ENCODE peak calls at places on chromosomes 4 and X, in six cellular contexts. F is CD8-positive, alpha-beta memory T cell; A is substantia nigra; J is Panc1; B is cardiac muscle cell; R is caudate nucleus. Q is an unnamed sample.

GRCh38 chrX:1535241-1536041 is 1.5 kb downstream of the P2RY8 start:
- DNase-seq in B (no peak), J (no peak), A (no peak), R (no peak), F (peak; percentile 48), Q (no peak)

GRCh38 chrX:13101439-13102139 is 57.2 kb upstream of the FAM9C start:
- DNase-seq in F (no peak), B (peak; percentile 84), R (no peak), A (no peak), J (peak; percentile 66), Q (no peak)

GRCh38 chr4:30912098-30912719 is 192.0 kb downstream of the PCDH7 start:
- DNase-seq in B (no peak), F (no peak), A (no peak), R (no peak), J (no peak), Q (no peak)

GRCh38 chr4:112060212-112060611 is 85.0 kb upstream of the FAM241A start:
- DNase-seq in F (no peak), B (peak; percentile 38), J (peak; percentile 17), A (no peak), R (no peak), Q (no peak)

GRCh38 chrX:2483398-2483797 is 17.4 kb downstream of the DHRSX start:
- DNase-seq in R (no peak), F (no peak), J (no peak), A (no peak), B (no peak), Q (no peak)

GRCh38 chrX:37472836-37473235 is 98.6 kb upstream of the LANCL3 start:
- DNase-seq in F (no peak), A (no peak), R (no peak), J (no peak), B (no peak), Q (no peak)

GRCh38 chr4:98728433-98728832 is 70.0 kb upstream of the TSPAN5 start:
- DNase-seq in A (no peak), J (no peak), B (peak; percentile 84), F (no peak), R (no peak), Q (no peak)

GRCh38 chr4:186912606-186913005 is 188.9 kb upstream of the FAT1 start:
- DNase-seq in A (no peak), F (no peak), R (no peak), J (no peak), B (no peak), Q (no peak)

GRCh38 chr4:3368841-3369760 is 72.7 kb upstream of the HGFAC start:
- DNase-seq in F (peak; percentile 14), R (no peak), J (no peak), A (no peak), B (peak; percentile 36), Q (no peak)

GRCh38 chr4:58514299-58514698 is 1404.1 kb upstream of the IGFBP7 start:
- DNase-seq in B (no peak), J (no peak), A (no peak), F (no peak), R (no peak), Q (no peak)

GRCh38 chr4:102022343-102022742 is 231.8 kb downstream of the BANK1 start:
- DNase-seq in R (no peak), F (no peak), B (no peak), A (no peak), J (no peak), Q (no peak)

GRCh38 chr4:832108-832507 is 6.2 kb upstream of the CPLX1 start:
- DNase-seq in J (no peak), R (no peak), B (no peak), A (no peak), F (no peak), Q (no peak)

DNA sequence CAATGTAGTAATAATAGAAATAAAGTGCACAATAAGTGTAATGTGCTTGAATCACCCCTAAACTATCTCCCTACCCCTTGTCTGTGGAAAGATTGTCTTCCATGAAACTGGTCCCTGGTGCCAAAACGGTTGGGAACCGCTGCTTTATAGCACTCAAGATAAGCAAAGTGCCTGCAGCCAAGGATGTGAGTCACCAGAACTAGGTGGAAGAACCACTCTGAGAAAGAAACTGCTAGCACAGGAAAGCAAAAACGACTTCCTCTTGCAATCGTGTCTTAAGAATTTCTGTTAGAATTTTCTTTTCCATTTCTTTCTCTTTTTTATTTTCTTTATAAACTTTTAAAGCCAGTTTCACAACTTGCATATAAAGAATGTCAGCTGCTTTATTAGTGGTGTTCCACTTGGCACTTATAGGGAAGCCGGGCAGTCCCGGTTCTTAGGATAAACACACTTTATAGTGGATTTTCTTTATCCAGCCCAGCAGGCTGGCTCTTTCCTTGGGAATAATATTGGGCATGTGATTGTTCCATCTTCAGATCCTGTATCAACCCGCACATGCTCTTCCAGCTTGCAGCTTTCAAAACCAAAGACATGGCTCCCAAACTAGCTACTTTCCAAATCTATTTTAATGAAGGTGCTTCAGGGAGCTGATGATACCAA is 32.3 kb upstream of the CXCL8 start:
- DNase-seq in B (peak; percentile 93), A (no peak), J (no peak), R (no peak), F (no peak), Q (no peak)
- H3K27ac ChIP-seq in B (no peak overlapping the region), A (no peak overlapping the region), J (peak overlapping the region; percentile 97), R (no peak overlapping the region), F (peak overlapping the region; percentile 45), Q (no peak overlapping the region)

GRCh38 chrX:107776649-107777535 is 641 bp upstream of the NCBP2L start:
- DNase-seq in J (peak; percentile 78), R (peak; percentile 65), B (peak; percentile 94), A (peak; percentile 38), F (peak; percentile 83), Q (peak; percentile 57)
- H3K27ac ChIP-seq in J (no peak overlapping the region), R (peak overlapping the region; percentile 36), B (no peak overlapping the region), A (peak overlapping the region; percentile 80), F (peak overlapping the region; percentile 43), Q (no peak overlapping the region)

GRCh38 chr4:163662761-163663160 is 168.3 kb downstream of the TMA16 start:
- DNase-seq in B (no peak), F (no peak), R (no peak), J (no peak), A (no peak), Q (no peak)

GRCh38 chr4:163665521-163666334 is 171.2 kb downstream of the TMA16 start:
- DNase-seq in F (no peak), J (no peak), R (no peak), A (no peak), B (no peak), Q (no peak)

GRCh38 chr4:163663454-163664225 is 169.2 kb downstream of the TMA16 start:
- DNase-seq in F (no peak), A (no peak), B (no peak), R (no peak), J (no peak), Q (no peak)

DNA sequence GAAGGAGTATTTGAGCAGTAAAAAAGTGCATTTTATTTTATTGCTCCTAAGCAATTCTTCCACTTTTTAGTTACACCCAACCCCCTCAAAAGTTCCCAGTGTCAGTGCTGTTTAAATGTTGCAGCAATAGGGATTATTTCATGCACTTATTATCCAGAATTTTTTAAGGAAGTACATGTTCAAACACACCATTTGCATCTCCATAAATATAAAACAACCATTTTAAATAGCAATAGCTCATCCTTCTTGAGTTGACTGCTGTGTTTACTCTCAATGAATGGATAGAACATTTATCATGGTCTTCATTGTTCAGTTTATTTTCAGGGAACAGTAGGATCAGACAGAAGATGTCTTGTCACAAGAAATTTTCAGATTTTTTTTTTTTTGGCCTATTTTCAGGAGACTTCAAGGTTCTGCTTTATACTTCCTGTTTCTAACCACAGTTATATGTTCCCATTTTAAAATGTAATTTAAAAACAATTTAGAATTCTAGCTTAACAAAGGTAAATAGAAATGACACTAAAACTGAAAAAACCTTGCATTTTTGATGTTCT is 171.9 kb downstream of the TMA16 start:
- DNase-seq in B (no peak), J (no peak), A (no peak), F (no peak), R (no peak), Q (no peak)
- H3K27ac ChIP-seq in B (no peak overlapping the region), J (no peak overlapping the region), A (no peak overlapping the region), F (no peak overlapping the region), R (no peak overlapping the region), Q (no peak overlapping the region)

GRCh38 chr4:119501740-119502139 is 126.9 kb downstream of the PDE5A start:
- DNase-seq in F (no peak), A (no peak), J (no peak), R (no peak), B (no peak), Q (no peak)

GRCh38 chr4:119493419-119493818 is 135.2 kb downstream of the PDE5A start:
- DNase-seq in J (no peak), A (no peak), B (peak; percentile 34), F (no peak), R (no peak), Q (no peak)

DNA sequence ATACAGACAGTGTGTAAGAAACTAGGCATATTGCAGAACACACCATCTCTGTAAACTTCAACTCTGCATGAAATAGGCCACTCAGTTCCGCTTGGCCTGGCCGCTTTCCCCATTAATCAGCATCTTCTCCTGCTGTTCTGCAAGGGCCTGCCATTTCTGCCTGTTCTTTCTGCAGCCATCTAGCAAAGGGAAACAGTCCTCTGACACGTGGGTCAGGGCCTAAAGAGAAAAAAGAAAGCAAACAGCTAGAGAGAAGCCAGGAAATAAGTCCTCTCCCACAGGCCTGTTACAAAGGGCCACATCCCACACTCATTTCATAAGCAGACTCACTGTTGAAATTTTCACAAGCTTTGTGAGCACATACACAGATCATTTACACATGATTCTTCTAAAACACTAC is 130.1 kb downstream of the PDE5A start:
- DNase-seq in J (no peak), B (peak; percentile 62), R (peak; percentile 3), A (no peak), F (no peak), Q (no peak)
- H3K27ac ChIP-seq in J (no peak overlapping the region), B (peak overlapping the region; percentile 20), R (peak overlapping the region; percentile 7), A (peak overlapping the region; percentile 40), F (no peak overlapping the region), Q (no peak overlapping the region)

DNA sequence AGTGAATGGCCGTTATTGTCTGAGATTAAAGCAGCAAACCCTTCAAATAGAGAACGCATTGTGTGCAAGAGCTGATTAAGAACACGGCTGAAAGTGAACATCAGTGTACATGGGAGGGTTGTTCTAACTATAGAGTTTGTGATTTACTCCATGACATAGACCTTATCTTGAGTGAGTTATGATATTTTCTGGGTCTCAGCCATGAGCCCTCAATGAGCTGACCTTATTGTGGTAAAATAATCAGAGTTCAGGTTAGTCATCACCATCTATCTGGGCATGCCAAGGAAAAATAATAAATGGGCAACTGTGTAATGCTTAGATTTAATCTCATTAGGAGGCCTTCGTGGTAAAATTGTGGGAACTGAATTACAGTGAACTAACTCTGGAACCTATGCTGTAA is 33.2 kb upstream of the CLDN24 start:
- DNase-seq in A (no peak), B (peak; percentile 77), J (no peak), F (no peak), R (no peak), Q (no peak)
- H3K27ac ChIP-seq in A (no peak overlapping the region), B (no peak overlapping the region), J (no peak overlapping the region), F (no peak overlapping the region), R (no peak overlapping the region), Q (no peak overlapping the region)